ENCODE peak calls at places on chromosomes 16 and 17, in seven cellular contexts. W is body of pancreas, N is lower lobe of right lung, C is ovary, X is GM06990, Q is fibroblast of villous mesenchyme, E is natural killer cell. D is an unnamed sample.
A peak's percentile ranks its signal among the peaks of the same experiment; 100 is the strongest.

GRCh38 chr17:17811381-17812210 is 25.2 kb downstream of the SREBF1 start:
- DNase-seq in W (no peak), N (no peak), C (peak; percentile 81), X (no peak), Q (peak; percentile 69), E (no peak), D (no peak)

GRCh38 chr16:30747799-30748633 is at the start of gene PHKG2:
- DNase-seq in W (peak; percentile 100), N (peak; percentile 100), C (peak; percentile 99), X (peak; percentile 99), Q (peak; percentile 99), E (peak; percentile 94), D (peak; percentile 99)

GRCh38 chr17:44378171-44378705 is 11.2 kb downstream of the ITGA2B start:
- DNase-seq in W (no peak), N (no peak), C (no peak), X (no peak), Q (no peak), E (no peak), D (no peak)

GRCh38 chr16:85387171-85387507 is 226.0 kb upstream of the GSE1 start:
- DNase-seq in W (no peak), N (peak; percentile 14), C (peak; percentile 29), X (no peak), Q (no peak), E (no peak), D (no peak)

GRCh38 chr17:4440690-4441686 is 7.2 kb downstream of the SPNS3 start:
- DNase-seq in W (peak; percentile 35), N (no peak), C (peak; percentile 75), X (no peak), Q (peak; percentile 9), E (no peak), D (no peak)

GRCh38 chr16:66551362-66551761 is 1.0 kb upstream of the CKLF start:
- DNase-seq in W (no peak), N (peak; percentile 60), C (no peak), X (peak; percentile 45), Q (peak; percentile 30), E (peak; percentile 44), D (peak; percentile 36)

GRCh38 chr17:74485841-74486240 is 19.4 kb downstream of the CD300A start:
- DNase-seq in W (no peak), N (no peak), C (no peak), X (no peak), Q (no peak), E (no peak), D (no peak)

GRCh38 chr17:313911-314613 is 38.5 kb downstream of the RPH3AL start:
- DNase-seq in W (no peak), N (no peak), C (no peak), X (no peak), Q (no peak), E (no peak), D (no peak)

GRCh38 chr16:85083051-85083639 is 29.1 kb downstream of the CIBAR2 start:
- DNase-seq in W (no peak), N (no peak), C (no peak), X (peak; percentile 42), Q (no peak), E (no peak), D (no peak)

GRCh38 chr16:47787695-47788094 is 326.6 kb downstream of the PHKB start:
- DNase-seq in W (no peak), N (no peak), C (no peak), X (no peak), Q (peak; percentile 42), E (no peak), D (no peak)

GRCh38 chr16:52494621-52495020 is 52.3 kb downstream of the TOX3 start:
- DNase-seq in W (no peak), N (no peak), C (no peak), X (no peak), Q (no peak), E (no peak), D (no peak)

GRCh38 chr16:87284183-87284582 is 33.0 kb downstream of the C16orf95 start:
- DNase-seq in W (no peak), N (no peak), C (no peak), X (no peak), Q (no peak), E (no peak), D (no peak)

GRCh38 chr17:39935896-39936295 is 8.4 kb downstream of the LRRC3C start:
- DNase-seq in W (no peak), N (no peak), C (no peak), X (no peak), Q (no peak), E (no peak), D (no peak)

GRCh38 chr16:87369796-87370719 is 13.5 kb downstream of the FBXO31 start:
- DNase-seq in W (no peak), N (peak; percentile 24), C (no peak), X (no peak), Q (no peak), E (no peak), D (no peak)

GRCh38 chr16:85334718-85335583 is 222.7 kb upstream of the CIBAR2 start:
- DNase-seq in W (peak; percentile 84), N (no peak), C (no peak), X (no peak), Q (peak; percentile 44), E (no peak), D (no peak)

GRCh38 chr16:84643180-84643583 is 5.1 kb upstream of the KLHL36 start:
- DNase-seq in W (peak; percentile 56), N (peak; percentile 59), C (peak; percentile 91), X (no peak), Q (peak; percentile 85), E (no peak), D (no peak)

GRCh38 chr17:19867094-19867653 is 562 bp downstream of the ULK2 start:
- DNase-seq in W (peak; percentile 78), N (peak; percentile 83), C (peak; percentile 82), X (peak; percentile 74), Q (peak; percentile 64), E (peak; percentile 46), D (peak; percentile 72)

GRCh38 chr17:82497483-82498405 is 21.8 kb upstream of the FOXK2 start:
- DNase-seq in W (peak; percentile 62), N (peak; percentile 68), C (peak; percentile 71), X (peak; percentile 71), Q (peak; percentile 83), E (peak; percentile 39), D (peak; percentile 66)

GRCh38 chr16:19926449-19927390 is 42.1 kb upstream of the GPRC5B start:
- DNase-seq in W (no peak), N (no peak), C (no peak), X (no peak), Q (peak; percentile 57), E (no peak), D (no peak)

DNA sequence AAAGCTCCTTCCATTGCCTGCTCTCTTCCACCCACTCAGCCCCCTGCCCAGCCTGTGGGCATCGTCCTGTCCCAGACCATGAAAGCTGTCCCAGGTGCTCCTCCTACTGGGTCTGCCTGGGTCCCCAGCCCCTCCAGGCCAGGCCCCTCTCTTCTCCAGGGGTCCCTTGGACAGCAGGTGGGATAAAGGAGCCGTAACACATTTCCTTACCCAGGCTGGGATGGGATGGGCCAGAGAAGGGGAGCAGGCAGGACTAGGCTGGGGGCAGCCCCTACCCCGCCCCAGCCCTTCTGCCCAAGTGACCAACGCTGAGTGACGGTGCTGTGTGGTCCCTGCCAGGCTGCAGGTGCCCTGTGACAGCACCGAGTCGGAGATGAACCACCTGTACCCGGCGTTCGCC is 80.1 kb downstream of the MGAT5B start:
- DNase-seq in W (no peak), N (no peak), C (no peak), X (no peak), Q (no peak), E (no peak), D (no peak)
- TF ChIP-seq CTCF in W (no peak), N (no peak), C (no peak), X (no peak), Q (no peak), E (no peak), D (no peak)

DNA sequence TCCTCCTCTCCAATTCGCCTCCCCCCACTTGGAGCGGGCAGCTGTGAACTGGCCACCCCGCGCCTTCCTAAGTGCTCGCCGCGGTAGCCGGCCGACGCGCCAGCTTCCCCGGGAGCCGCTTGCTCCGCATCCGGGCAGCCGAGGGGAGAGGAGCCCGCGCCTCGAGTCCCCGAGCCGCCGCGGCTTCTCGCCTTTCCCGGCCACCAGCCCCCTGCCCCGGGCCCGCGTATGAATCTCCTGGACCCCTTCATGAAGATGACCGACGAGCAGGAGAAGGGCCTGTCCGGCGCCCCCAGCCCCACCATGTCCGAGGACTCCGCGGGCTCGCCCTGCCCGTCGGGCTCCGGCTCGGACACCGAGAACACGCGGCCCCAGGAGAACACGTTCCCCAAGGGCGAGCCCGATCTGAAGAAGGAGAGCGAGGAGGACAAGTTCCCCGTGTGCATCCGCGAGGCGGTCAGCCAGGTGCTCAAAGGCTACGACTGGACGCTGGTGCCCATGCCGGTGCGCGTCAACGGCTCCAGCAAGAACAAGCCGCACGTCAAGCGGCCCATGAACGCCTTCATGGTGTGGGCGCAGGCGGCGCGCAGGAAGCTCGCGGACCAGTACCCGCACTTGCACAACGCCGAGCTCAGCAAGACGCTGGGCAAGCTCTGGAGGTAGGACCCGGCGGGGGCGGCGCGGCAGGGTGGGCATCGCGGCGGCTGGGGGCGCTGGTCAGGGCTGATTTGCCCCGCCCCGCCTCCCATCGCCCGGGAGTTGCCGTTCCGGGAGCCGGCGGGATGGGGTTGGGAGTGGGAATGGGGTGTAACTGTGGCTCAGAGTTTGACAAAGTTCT is 563 bp downstream of the SOX9 start:
- DNase-seq in W (peak; percentile 65), N (peak; percentile 61), C (no peak), X (peak; percentile 68), Q (peak; percentile 74), E (no peak), D (peak; percentile 68)
- TF ChIP-seq CTCF in W (no peak), N (no peak), C (no peak), X (no peak), Q (no peak), E (no peak), D (no peak)

GRCh38 chr16:2894231-2894630 is 11.2 kb downstream of the FLYWCH2 start:
- DNase-seq in W (no peak), N (no peak), C (no peak), X (no peak), Q (no peak), E (no peak), D (no peak)
- TF ChIP-seq CTCF in W (no peak), N (no peak), C (no peak), X (no peak), Q (no peak), E (no peak), D (no peak)

DNA sequence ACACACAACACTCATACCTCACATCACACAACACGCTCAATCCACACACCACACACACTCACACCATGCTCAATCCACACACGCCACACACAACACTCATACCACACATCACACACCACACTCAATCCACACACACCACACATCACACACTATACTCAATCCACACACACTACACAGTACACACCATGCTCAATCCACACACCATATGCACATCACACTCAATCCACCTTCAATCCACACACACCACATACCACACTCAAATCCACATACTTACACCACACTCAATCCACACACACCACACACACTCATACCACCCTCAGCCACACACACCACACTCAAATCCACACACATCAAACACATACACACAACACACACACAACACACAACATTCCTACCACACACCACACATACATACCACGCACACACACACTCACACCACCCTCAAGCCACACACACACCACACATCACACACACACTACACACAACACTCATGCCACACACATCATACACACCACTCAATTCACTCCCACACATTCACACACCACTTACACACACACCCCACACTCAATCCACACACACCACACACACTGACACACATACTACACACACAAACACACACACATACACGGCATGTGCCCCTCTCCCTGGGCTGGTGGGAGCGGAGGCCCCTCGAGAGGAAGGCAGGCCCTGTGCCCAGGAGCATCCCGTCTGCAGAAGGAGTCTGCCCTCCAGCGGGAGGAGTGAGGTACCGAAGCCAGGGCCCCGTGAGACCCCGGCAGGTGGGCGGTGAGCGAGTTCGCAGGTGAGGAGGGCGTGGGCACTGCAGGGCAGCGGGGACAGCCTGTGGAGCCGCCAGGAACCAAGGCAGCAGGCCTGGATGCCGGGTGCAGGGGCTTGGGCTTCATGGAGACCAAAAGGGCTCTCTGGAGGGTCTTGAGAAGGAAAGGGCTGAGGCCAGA is 33.1 kb upstream of the RPTOR start:
- DNase-seq in W (no peak), N (no peak), C (no peak), X (no peak), Q (no peak), E (no peak), D (no peak)
- TF ChIP-seq CTCF in W (no peak), N (no peak), C (no peak), X (no peak), Q (no peak), E (no peak), D (no peak)

D was measured in GM12865.